ENCODE peak calls at places on chromosomes 6 and 20, in four cellular contexts. One of them, this sample, is unnamed.
A peak's percentile ranks its signal among the peaks of the same experiment; 100 is the strongest.

GRCh38 chr6:100948381-100949133 is 67.4 kb upstream of the ASCC3 start:
- DNase-seq in HL-60: no peak
- DNase-seq in GM12878: no peak
- DNase-seq in K562: no peak
- DNase-seq in this sample: no peak

GRCh38 chr6:149031545-149032317 is 284.9 kb downstream of the UST start:
- DNase-seq in GM12878: no peak
- DNase-seq in HL-60: no peak
- DNase-seq in K562: no peak
- DNase-seq in this sample: no peak

GRCh38 chr6:46645265-46645664 is 7.4 kb downstream of the CYP39A1 start:
- DNase-seq in K562: no peak
- DNase-seq in GM12878: no peak
- DNase-seq in HL-60: no peak
- DNase-seq in this sample: no peak

GRCh38 chr6:39143238-39143930 is 28.4 kb upstream of the SAYSD1 start:
- DNase-seq in GM12878: no peak
- DNase-seq in K562: no peak
- DNase-seq in HL-60: no peak
- DNase-seq in this sample: no peak

GRCh38 chr6:151374024-151374423 is 17.3 kb downstream of the ZBTB2 start:
- DNase-seq in GM12878: no peak
- DNase-seq in K562: peak; percentile 33
- DNase-seq in HL-60: peak; percentile 49
- DNase-seq in this sample: no peak

GRCh38 chr6:158366363-158366762 is 54.1 kb downstream of the TULP4 start:
- DNase-seq in K562: peak; percentile 18
- DNase-seq in GM12878: no peak
- DNase-seq in HL-60: peak; percentile 22
- DNase-seq in this sample: no peak

GRCh38 chr6:151291145-151292055 is 51.6 kb downstream of the AKAP12 start:
- DNase-seq in GM12878: no peak
- DNase-seq in K562: no peak
- DNase-seq in HL-60: no peak
- DNase-seq in this sample: no peak

GRCh38 chr6:138115877-138116660 is 8.8 kb upstream of the PERP start:
- DNase-seq in HL-60: peak; percentile 56
- DNase-seq in K562: peak; percentile 75
- DNase-seq in GM12878: peak; percentile 33
- DNase-seq in this sample: no peak

GRCh38 chr6:129175066-129175465 is 292.1 kb downstream of the LAMA2 start:
- DNase-seq in HL-60: no peak
- DNase-seq in K562: no peak
- DNase-seq in GM12878: no peak
- DNase-seq in this sample: no peak

GRCh38 chr6:130778946-130779657 is 48.1 kb upstream of the SMLR1 start:
- DNase-seq in K562: no peak
- DNase-seq in HL-60: peak; percentile 32
- DNase-seq in GM12878: no peak
- DNase-seq in this sample: no peak

GRCh38 chr6:18261877-18262276 is 2.5 kb downstream of the DEK start:
- DNase-seq in GM12878: no peak
- DNase-seq in K562: no peak
- DNase-seq in HL-60: no peak
- DNase-seq in this sample: no peak

GRCh38 chr20:44720994-44721784 is 6.0 kb downstream of the CCN5 start:
- DNase-seq in HL-60: no peak
- DNase-seq in K562: no peak
- DNase-seq in GM12878: no peak
- DNase-seq in this sample: no peak

GRCh38 chr6:166029506-166029905 is 138.1 kb downstream of the TBXT start:
- DNase-seq in HL-60: no peak
- DNase-seq in K562: no peak
- DNase-seq in GM12878: peak; percentile 8
- DNase-seq in this sample: no peak

GRCh38 chr20:48489046-48489463 is 338.7 kb downstream of the PREX1 start:
- DNase-seq in GM12878: peak; percentile 50
- DNase-seq in HL-60: no peak
- DNase-seq in K562: no peak
- DNase-seq in this sample: no peak

GRCh38 chr6:125759184-125759902 is 9.9 kb downstream of the HEY2 start:
- DNase-seq in GM12878: no peak
- DNase-seq in HL-60: no peak
- DNase-seq in K562: peak; percentile 79
- DNase-seq in this sample: no peak

GRCh38 chr6:35955970-35956369 is 35.1 kb upstream of the SRPK1 start:
- DNase-seq in GM12878: no peak
- DNase-seq in HL-60: no peak
- DNase-seq in K562: no peak
- DNase-seq in this sample: no peak

GRCh38 chr20:63316502-63316921 is 23.5 kb downstream of the COL20A1 start:
- DNase-seq in K562: no peak
- DNase-seq in GM12878: no peak
- DNase-seq in HL-60: no peak
- DNase-seq in this sample: no peak

GRCh38 chr6:154276810-154277577 is 79.6 kb downstream of the IPCEF1 start:
- DNase-seq in K562: peak; percentile 22
- DNase-seq in HL-60: no peak
- DNase-seq in GM12878: no peak
- DNase-seq in this sample: no peak

GRCh38 chr6:9437836-9438235 is 977.0 kb downstream of the TFAP2A start:
- DNase-seq in HL-60: no peak
- DNase-seq in GM12878: no peak
- DNase-seq in K562: no peak
- DNase-seq in this sample: no peak

GRCh38 chr6:73079611-73079955 is 145.7 kb downstream of the KHDC1L start:
- DNase-seq in GM12878: no peak
- DNase-seq in HL-60: no peak
- DNase-seq in K562: no peak
- DNase-seq in this sample: no peak

GRCh38 chr6:29236634-29237033 is 64.9 kb upstream of the OR14J1 start:
- DNase-seq in K562: no peak
- DNase-seq in HL-60: no peak
- DNase-seq in GM12878: no peak
- DNase-seq in this sample: no peak

GRCh38 chr20:49405062-49405683 is 77.3 kb downstream of the KCNB1 start:
- DNase-seq in HL-60: no peak
- DNase-seq in GM12878: no peak
- DNase-seq in K562: no peak
- DNase-seq in this sample: no peak

GRCh38 chr20:57244627-57245214 is 21.7 kb downstream of the BMP7 start:
- DNase-seq in K562: no peak
- DNase-seq in GM12878: no peak
- DNase-seq in HL-60: no peak
- DNase-seq in this sample: no peak

GRCh38 chr6:51027283-51028065 is 208.8 kb downstream of the TFAP2B start:
- DNase-seq in GM12878: no peak
- DNase-seq in K562: no peak
- DNase-seq in HL-60: no peak
- DNase-seq in this sample: no peak

GRCh38 chr20:20079102-20079784 is 26.9 kb downstream of the CFAP61 start:
- DNase-seq in HL-60: no peak
- DNase-seq in GM12878: no peak
- DNase-seq in K562: no peak
- DNase-seq in this sample: no peak

GRCh38 chr6:70725817-70726413 is 58.2 kb downstream of the SMAP1 start:
- DNase-seq in GM12878: no peak
- DNase-seq in HL-60: no peak
- DNase-seq in K562: no peak
- DNase-seq in this sample: no peak

GRCh38 chr20:52565614-52566013 is 374.0 kb upstream of the ZFP64 start:
- DNase-seq in K562: no peak
- DNase-seq in HL-60: no peak
- DNase-seq in GM12878: no peak
- DNase-seq in this sample: no peak

GRCh38 chr6:17601389-17601703 is 1.2 kb downstream of the FAM8A1 start:
- DNase-seq in K562: no peak
- DNase-seq in HL-60: no peak
- DNase-seq in GM12878: no peak
- DNase-seq in this sample: no peak

GRCh38 chr20:50417484-50418235 is 92.5 kb upstream of the PTPN1 start:
- DNase-seq in GM12878: no peak
- DNase-seq in K562: peak; percentile 30
- DNase-seq in HL-60: no peak
- DNase-seq in this sample: no peak

GRCh38 chr20:62119591-62120364 is 2.5 kb upstream of the LSM14B start:
- DNase-seq in K562: no peak
- DNase-seq in HL-60: no peak
- DNase-seq in GM12878: no peak
- DNase-seq in this sample: no peak

GRCh38 chr6:7216941-7217621 is 95.9 kb downstream of the SSR1 start:
- DNase-seq in HL-60: no peak
- DNase-seq in K562: no peak
- DNase-seq in GM12878: no peak
- DNase-seq in this sample: no peak

GRCh38 chr20:24138951-24139350 is 150.4 kb upstream of the GGTLC1 start:
- DNase-seq in HL-60: no peak
- DNase-seq in GM12878: no peak
- DNase-seq in K562: no peak
- DNase-seq in this sample: no peak

GRCh38 chr6:68915591-68915990 is 280.5 kb downstream of the ADGRB3 start:
- DNase-seq in GM12878: no peak
- DNase-seq in K562: no peak
- DNase-seq in HL-60: no peak
- DNase-seq in this sample: no peak

GRCh38 chr6:25691885-25692284 is 39.9 kb downstream of the SCGN start:
- DNase-seq in HL-60: no peak
- DNase-seq in GM12878: no peak
- DNase-seq in K562: no peak
- DNase-seq in this sample: no peak

GRCh38 chr20:16271450-16271849 is 301.8 kb downstream of the KIF16B start:
- DNase-seq in GM12878: no peak
- DNase-seq in HL-60: no peak
- DNase-seq in K562: no peak
- DNase-seq in this sample: no peak

GRCh38 chr6:50147371-50147770 is 97.6 kb upstream of the DEFB112 start:
- DNase-seq in K562: no peak
- DNase-seq in GM12878: no peak
- DNase-seq in HL-60: no peak
- DNase-seq in this sample: no peak

GRCh38 chr6:32980488-32981038 is 12.2 kb downstream of the BRD2 start:
- DNase-seq in HL-60: no peak
- DNase-seq in GM12878: no peak
- DNase-seq in K562: peak; percentile 50
- DNase-seq in this sample: no peak
- TF ChIP-seq POLR2AphosphoS5 in HL-60: peak; percentile 31
- TF ChIP-seq POLR2AphosphoS5 in GM12878: peak; percentile 24
- TF ChIP-seq POLR2AphosphoS5 in K562: peak; percentile 10
- TF ChIP-seq POLR2AphosphoS5 in this sample: peak; percentile 74

GRCh38 chr6:118544105-118544504 is 4.0 kb upstream of the PLN start:
- DNase-seq in HL-60: no peak
- DNase-seq in K562: no peak
- DNase-seq in GM12878: no peak
- DNase-seq in this sample: no peak

GRCh38 chr6:118537579-118537978 is 10.5 kb upstream of the PLN start:
- DNase-seq in HL-60: no peak
- DNase-seq in GM12878: no peak
- DNase-seq in K562: peak; percentile 15
- DNase-seq in this sample: no peak

GRCh38 chr6:118546164-118546929 is 1.7 kb upstream of the PLN start:
- DNase-seq in HL-60: no peak
- DNase-seq in K562: no peak
- DNase-seq in GM12878: no peak
- DNase-seq in this sample: no peak

GRCh38 chr6:118548136-118548535 is at the start of gene PLN:
- DNase-seq in K562: peak; percentile 20
- DNase-seq in HL-60: no peak
- DNase-seq in GM12878: no peak
- DNase-seq in this sample: no peak

GRCh38 chr6:118542184-118542952 is 5.7 kb upstream of the PLN start:
- DNase-seq in HL-60: no peak
- DNase-seq in GM12878: no peak
- DNase-seq in K562: no peak
- DNase-seq in this sample: no peak
- TF ChIP-seq SPI1 in HL-60: no peak
- TF ChIP-seq SPI1 in GM12878: no peak
- TF ChIP-seq SPI1 in K562: no peak
- TF ChIP-seq SPI1 in this sample: no peak

GRCh38 chr6:11812439-11812838 is 33.8 kb upstream of the ADTRP start:
- DNase-seq in GM12878: no peak
- DNase-seq in HL-60: no peak
- DNase-seq in K562: no peak
- DNase-seq in this sample: no peak
- TF ChIP-seq POLR2AphosphoS5 in GM12878: no peak
- TF ChIP-seq POLR2AphosphoS5 in HL-60: no peak
- TF ChIP-seq POLR2AphosphoS5 in K562: no peak
- TF ChIP-seq POLR2AphosphoS5 in this sample: no peak

GRCh38 chr6:161215193-161215592 is 58.7 kb downstream of the AGPAT4 start:
- DNase-seq in K562: no peak
- DNase-seq in HL-60: no peak
- DNase-seq in GM12878: no peak
- DNase-seq in this sample: no peak
- TF ChIP-seq SPI1 in K562: no peak
- TF ChIP-seq SPI1 in HL-60: no peak
- TF ChIP-seq SPI1 in GM12878: no peak
- TF ChIP-seq SPI1 in this sample: no peak

GRCh38 chr6:106511274-106512047 is 117.8 kb downstream of the RTN4IP1 start:
- DNase-seq in K562: no peak
- DNase-seq in HL-60: no peak
- DNase-seq in GM12878: no peak
- DNase-seq in this sample: peak; percentile 32
- TF ChIP-seq POLR2AphosphoS5 in K562: no peak
- TF ChIP-seq POLR2AphosphoS5 in HL-60: peak; percentile 10
- TF ChIP-seq POLR2AphosphoS5 in GM12878: no peak
- TF ChIP-seq POLR2AphosphoS5 in this sample: no peak

DNA sequence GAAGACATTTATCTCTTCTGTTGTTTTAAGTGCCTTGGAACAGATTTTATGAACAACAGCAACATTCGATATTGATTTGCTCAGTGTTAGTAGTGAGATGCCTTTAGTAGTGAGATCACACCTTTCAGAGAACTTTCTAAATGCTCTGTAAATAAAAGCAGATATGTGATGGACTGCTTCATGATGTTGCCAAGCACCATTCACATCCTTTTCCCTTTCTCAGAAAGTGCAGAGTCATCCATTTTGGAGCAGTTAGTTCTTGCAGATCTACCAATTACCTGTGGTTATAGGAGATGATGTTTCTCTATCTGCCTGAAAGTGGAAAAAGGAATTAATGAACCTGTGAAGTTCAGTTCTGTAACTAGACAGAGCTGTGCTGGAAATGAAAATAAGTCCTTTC is 27.0 kb downstream of the CBFA2T2 start:
- DNase-seq in GM12878: no peak
- DNase-seq in K562: no peak
- DNase-seq in HL-60: no peak
- DNase-seq in this sample: no peak
- TF ChIP-seq SPI1 in GM12878: no peak
- TF ChIP-seq SPI1 in K562: no peak
- TF ChIP-seq SPI1 in HL-60: no peak
- TF ChIP-seq SPI1 in this sample: no peak

GRCh38 chr20:34528921-34529297 is 12.7 kb downstream of the DYNLRB1 start:
- DNase-seq in GM12878: no peak
- DNase-seq in HL-60: no peak
- DNase-seq in K562: no peak
- DNase-seq in this sample: no peak
- TF ChIP-seq POLR2AphosphoS5 in GM12878: no peak
- TF ChIP-seq POLR2AphosphoS5 in HL-60: no peak
- TF ChIP-seq POLR2AphosphoS5 in K562: no peak
- TF ChIP-seq POLR2AphosphoS5 in this sample: no peak